ENCODE peak calls at places on chromosomes 13 and 19, in five cellular contexts. A is stimulated activated effector memory CD8-positive, alpha-beta T cell treated with anti-CD3 and anti-CD28 coated beads, Interleukin-12 subunit alpha, Interleukin-12 subunit beta, amount 100 ng/mL, for 72 hours; K is iris pigment epithelial cell; R is brain microvascular endothelial cell; E is activated T-cell treated with anti-CD3 and anti-CD28 coated beads for 1 hour. Q is an unnamed sample.

GRCh38 chr19:34975056-34975455 is 11.0 kb upstream of the ZNF792 start:
- DNase-seq in E (no peak), K (no peak), R (no peak), A (no peak), Q (no peak)

GRCh38 chr13:28497143-28497876 is 2.4 kb upstream of the FLT1 start:
- DNase-seq in A (no peak), R (no peak), K (no peak), E (no peak), Q (no peak)

GRCh38 chr13:29849731-29850212 is 645 bp downstream of the UBL3 start:
- DNase-seq in R (peak), A (no peak), E (peak), K (peak), Q (no peak)

GRCh38 chr19:44958090-44958489 is 2.9 kb downstream of the CLPTM1 start:
- DNase-seq in A (no peak), K (no peak), R (no peak), E (no peak), Q (no peak)

GRCh38 chr13:83182845-83183244 is 699.4 kb downstream of the SLITRK1 start:
- DNase-seq in A (no peak), K (no peak), R (no peak), E (no peak), Q (no peak)

GRCh38 chr13:78852709-78853108 is 193.8 kb upstream of the OBI1 start:
- DNase-seq in A (no peak), R (no peak), K (no peak), E (no peak), Q (no peak)

GRCh38 chr19:48537541-48537940 is 14.4 kb upstream of the SULT2B1 start:
- DNase-seq in E (no peak), K (no peak), A (no peak), R (no peak), Q (no peak)

GRCh38 chr19:58399903-58400637 is 4.6 kb downstream of the RNF225 start:
- DNase-seq in R (no peak), A (no peak), E (no peak), K (no peak), Q (no peak)

GRCh38 chr19:33953023-33953422 is 156.4 kb downstream of the KCTD15 start:
- DNase-seq in E (no peak), R (no peak), K (no peak), A (no peak), Q (no peak)

GRCh38 chr13:80604094-80604493 is 263.2 kb upstream of the SPRY2 start:
- DNase-seq in R (no peak), A (no peak), E (no peak), K (no peak), Q (no peak)

GRCh38 chr19:12834976-12835757 is 788 bp upstream of the RTBDN start:
- DNase-seq in A (peak), R (no peak), K (no peak), E (no peak), Q (no peak)

GRCh38 chr13:79451500-79451962 is 29.4 kb upstream of the NDFIP2 start:
- DNase-seq in A (peak), R (peak), K (peak), E (peak), Q (peak)

GRCh38 chr13:63299995-63300394 is 1884.3 kb upstream of the PCDH20 start:
- DNase-seq in R (no peak), E (no peak), K (peak), A (no peak), Q (no peak)

GRCh38 chr19:10692673-10693264 is 8.5 kb upstream of the QTRT1 start:
- DNase-seq in K (no peak), A (no peak), R (no peak), E (no peak), Q (no peak)

GRCh38 chr19:5547881-5548280 is 19.9 kb downstream of the TINCR start:
- DNase-seq in A (no peak), R (peak), E (no peak), K (peak), Q (no peak)

GRCh38 chr19:53103903-53104203 is 631 bp upstream of the ZNF160 start:
- DNase-seq in E (no peak), A (no peak), R (no peak), K (no peak), Q (no peak)

GRCh38 chr19:7657047-7657779 is 11.6 kb upstream of the RETN start:
- DNase-seq in R (no peak), K (peak), A (no peak), E (no peak), Q (no peak)

GRCh38 chr19:13841339-13842293 is 35.3 kb upstream of the NANOS3 start:
- DNase-seq in A (peak), E (no peak), K (no peak), R (no peak), Q (no peak)

GRCh38 chr13:112800057-112800456 is 110.2 kb downstream of the ATP11A start:
- DNase-seq in E (no peak), R (no peak), A (no peak), K (no peak), Q (no peak)